ENCODE peak calls at places on chromosome 5, in eight cellular contexts. L is stimulated activated CD4-positive, alpha-beta T cell treated with anti-CD3 and anti-CD28 coated beads, Interleukin-4, amount 100 ng/mL, for 1 hour; F is ascending aorta; K is nephron progenitor cell; I is iPS-NIHi11; P is CD8-positive, alpha-beta T cell; O is HT1080; E is activated CD4-positive, alpha-beta T cell treated with anti-CD3 and anti-CD28 coated beads, Interleukin-2, amount 10 ng/mL, durations not matched to agents 24 days and 14 days. D is an unnamed sample.

GRCh38 chr5:68320094-68320986 is 104.8 kb downstream of the PIK3R1 start:
- DNase-seq in E (no peak), P (no peak), I (no peak), F (no peak), O (no peak), K (no peak), L (no peak), D (no peak)

GRCh38 chr5:127367912-127368468 is 77.4 kb downstream of the MEGF10 start:
- DNase-seq in O (no peak), L (no peak), I (no peak), K (no peak), E (no peak), F (no peak), P (no peak), D (no peak)

GRCh38 chr5:11182441-11183080 is 421.5 kb upstream of the DAP start:
- DNase-seq in K (peak; percentile 16), P (no peak), E (no peak), L (no peak), I (peak; percentile 60), F (no peak), O (peak; percentile 49), D (peak; percentile 85)

GRCh38 chr5:132180134-132180745 is 47.4 kb downstream of the P4HA2 start:
- DNase-seq in P (no peak), O (peak; percentile 76), I (peak; percentile 64), K (no peak), L (no peak), E (peak; percentile 73), F (no peak), D (peak; percentile 81)

GRCh38 chr5:72106922-72107873 is at the start of gene MAP1B:
- DNase-seq in I (peak; percentile 89), O (peak; percentile 80), L (no peak), P (no peak), K (peak; percentile 84), F (no peak), E (no peak), D (peak; percentile 98)

GRCh38 chr5:148635321-148636083 is 18.8 kb downstream of the HTR4 start:
- DNase-seq in E (no peak), K (no peak), P (no peak), F (no peak), O (no peak), L (no peak), I (no peak), D (no peak)

GRCh38 chr5:149133795-149134777 is 7.2 kb upstream of the ABLIM3 start:
- DNase-seq in O (peak; percentile 97), P (no peak), E (no peak), F (peak; percentile 37), I (no peak), K (no peak), L (no peak), D (no peak)

GRCh38 chr5:52457808-52458207 is 329.9 kb upstream of the ITGA1 start:
- DNase-seq in L (no peak), O (no peak), F (no peak), K (no peak), P (no peak), E (no peak), I (no peak), D (peak; percentile 8)

GRCh38 chr5:173689713-173690360 is 73.4 kb upstream of the BOD1 start:
- DNase-seq in F (no peak), K (no peak), E (no peak), L (no peak), I (no peak), O (no peak), P (no peak), D (no peak)

GRCh38 chr5:133147411-133147810 is 95.6 kb downstream of the HSPA4 start:
- DNase-seq in L (no peak), E (peak; percentile 53), K (no peak), I (no peak), P (no peak), F (no peak), O (no peak), D (no peak)

GRCh38 chr5:179176571-179177230 is 116.5 kb downstream of the ZNF354C start:
- DNase-seq in L (no peak), K (no peak), E (no peak), I (no peak), F (no peak), P (no peak), O (no peak), D (no peak)

GRCh38 chr5:100270323-100270771 is 264.8 kb upstream of the FAM174A start:
- DNase-seq in F (no peak), E (no peak), I (no peak), L (no peak), K (no peak), O (peak; percentile 79), P (no peak), D (no peak)

GRCh38 chr5:168302785-168303184 is 11.3 kb downstream of the WWC1 start:
- DNase-seq in E (no peak), I (no peak), O (peak; percentile 86), L (no peak), K (no peak), F (no peak), P (no peak), D (no peak)

GRCh38 chr5:79036769-79037168 is 32.7 kb downstream of the DMGDH start:
- DNase-seq in L (no peak), E (no peak), I (no peak), O (no peak), F (no peak), P (no peak), K (no peak), D (no peak)

GRCh38 chr5:7329712-7330111 is 66.2 kb upstream of the ADCY2 start:
- DNase-seq in E (no peak), O (peak; percentile 15), F (no peak), K (no peak), P (no peak), L (no peak), I (no peak), D (no peak)

GRCh38 chr5:16536246-16536645 is 70.6 kb upstream of the ZNF622 start:
- DNase-seq in F (no peak), L (no peak), I (no peak), O (peak; percentile 91), E (no peak), P (no peak), K (no peak), D (no peak)

GRCh38 chr5:5473224-5473623 is 50.7 kb downstream of the ICE1 start:
- DNase-seq in F (no peak), K (no peak), O (no peak), L (no peak), E (no peak), P (no peak), I (no peak), D (no peak)

GRCh38 chr5:73448451-73449136 is at the start of gene FOXD1:
- DNase-seq in I (peak; percentile 71), K (peak; percentile 73), L (peak; percentile 44), E (peak; percentile 75), F (peak; percentile 81), O (peak; percentile 96), P (no peak), D (peak; percentile 91)

GRCh38 chr5:71677977-71678376 is 41.1 kb upstream of the CARTPT start:
- DNase-seq in O (no peak), E (no peak), F (no peak), I (no peak), L (no peak), K (no peak), P (no peak), D (no peak)

GRCh38 chr5:152650413-152650812 is 245.3 kb upstream of the NMUR2 start:
- DNase-seq in E (no peak), I (no peak), F (no peak), P (no peak), O (no peak), K (no peak), L (no peak), D (no peak)

GRCh38 chr5:58481066-58481676 is 10.1 kb upstream of the GAPT start:
- DNase-seq in O (no peak), L (no peak), F (no peak), K (no peak), P (no peak), I (no peak), E (no peak), D (no peak)

GRCh38 chr5:103127292-103127691 is 7.2 kb downstream of the PPIP5K2 start:
- DNase-seq in K (no peak), E (no peak), F (no peak), I (no peak), P (no peak), L (no peak), O (no peak), D (no peak)

GRCh38 chr5:39501403-39501802 is 76.6 kb upstream of the DAB2 start:
- DNase-seq in K (no peak), P (no peak), E (no peak), I (no peak), L (no peak), F (no peak), O (peak; percentile 74), D (no peak)

GRCh38 chr5:74953961-74954720 is 88.0 kb upstream of the FAM169A start:
- DNase-seq in P (no peak), O (peak; percentile 45), K (no peak), I (no peak), L (no peak), F (no peak), E (no peak), D (no peak)

GRCh38 chr5:179829732-179830435 is 9.2 kb downstream of the SQSTM1 start:
- DNase-seq in E (no peak), K (no peak), I (no peak), L (no peak), O (no peak), P (no peak), F (no peak), D (no peak)

GRCh38 chr5:24208540-24209141 is 436.1 kb downstream of the CDH10 start:
- DNase-seq in F (no peak), E (no peak), I (peak; percentile 22), O (no peak), K (no peak), L (no peak), P (no peak), D (peak; percentile 63)

GRCh38 chr5:40291338-40291737 is 388.4 kb upstream of the PTGER4 start:
- DNase-seq in L (no peak), P (no peak), K (no peak), F (no peak), I (no peak), O (peak; percentile 76), E (no peak), D (no peak)

GRCh38 chr5:15819617-15820016 is 319.6 kb downstream of the FBXL7 start:
- DNase-seq in P (no peak), O (no peak), F (no peak), I (no peak), K (no peak), E (no peak), L (no peak), D (no peak)

GRCh38 chr5:138663009-138663408 is 87.8 kb upstream of the HSPA9 start:
- DNase-seq in K (no peak), F (no peak), O (peak; percentile 27), L (no peak), I (no peak), E (peak; percentile 60), P (no peak), D (no peak)

GRCh38 chr5:168031614-168032013 is 259.8 kb upstream of the WWC1 start:
- DNase-seq in O (no peak), I (no peak), P (no peak), E (no peak), F (no peak), K (no peak), L (no peak), D (no peak)

GRCh38 chr5:150253416-150254208 is 36.0 kb downstream of the CAMK2A start:
- DNase-seq in F (no peak), K (no peak), O (no peak), P (no peak), I (peak; percentile 57), L (no peak), E (no peak), D (peak; percentile 61)

GRCh38 chr5:9858043-9858442 is 227.9 kb upstream of the TAS2R1 start:
- DNase-seq in O (no peak), K (no peak), L (no peak), F (no peak), I (no peak), E (no peak), P (no peak), D (no peak)

GRCh38 chr5:176629853-176630680 is at the start of the genes EIF4E1B and SNCB:
- DNase-seq in O (peak; percentile 15), K (peak; percentile 83), L (peak; percentile 61), E (peak; percentile 85), F (no peak), I (peak; percentile 87), P (no peak), D (peak; percentile 89)

GRCh38 chr5:81552844-81553569 is 159.1 kb upstream of the ACOT12 start:
- DNase-seq in F (no peak), O (peak; percentile 76), L (no peak), P (no peak), I (no peak), E (no peak), K (no peak), D (no peak)

D was measured in GM23338.